ENCODE peak calls at places on chromosomes 4 and X, in six cellular contexts. M is GM12878, F is HepG2, E is K562, P is HCT116, J is upper lobe of left lung. D is an unnamed sample.

GRCh38 chr4:2363951-2364653 is 54.3 kb downstream of the ZFYVE28 start:
- ATAC-seq in J (no peak), E (no peak), M (no peak), F (no peak), P (no peak), D (no peak)

GRCh38 chr4:186840222-186840701 is 116.6 kb upstream of the FAT1 start:
- ATAC-seq in F (no peak), E (peak; percentile 38), P (peak; percentile 58), M (no peak), J (peak; percentile 89), D (peak; percentile 84)

GRCh38 chrX:108001218-108001814 is 19.1 kb upstream of the TEX13B start:
- ATAC-seq in P (peak; percentile 93), F (peak; percentile 85), E (peak; percentile 91), M (peak; percentile 96), J (no peak), D (no peak)

GRCh38 chr4:76074468-76074867 is at the start of gene ART3:
- ATAC-seq in E (no peak), J (no peak), P (no peak), F (no peak), M (no peak), D (peak; percentile 19)

GRCh38 chr4:12118651-12119213 is 690.0 kb upstream of the HS3ST1 start:
- ATAC-seq in J (peak; percentile 89), P (no peak), E (no peak), F (no peak), M (no peak), D (peak; percentile 60)

GRCh38 chr4:108731001-108731400 is 31.9 kb downstream of the ETNPPL start:
- ATAC-seq in P (no peak), M (no peak), F (peak; percentile 26), J (no peak), E (no peak), D (no peak)

GRCh38 chrX:108036298-108036973 is 8.4 kb upstream of the VSIG1 start:
- ATAC-seq in E (peak; percentile 89), F (peak; percentile 99), J (peak; percentile 29), M (no peak), P (no peak), D (no peak)

GRCh38 chr4:23930750-23931488 is 41.1 kb upstream of the PPARGC1A start:
- ATAC-seq in P (no peak), J (peak; percentile 33), M (no peak), F (peak; percentile 95), E (no peak), D (peak; percentile 44)

GRCh38 chr4:93764647-93765246 is 63.8 kb upstream of the ATOH1 start:
- ATAC-seq in P (peak; percentile 80), E (peak; percentile 75), F (peak; percentile 71), J (peak; percentile 70), M (peak; percentile 86), D (no peak)

GRCh38 chrX:154352012-154352401 is 22.4 kb downstream of the FLNA start:
- ATAC-seq in P (no peak), M (no peak), J (no peak), E (no peak), F (no peak), D (no peak)

GRCh38 chrX:154354013-154354412 is 20.4 kb downstream of the FLNA start:
- ATAC-seq in E (no peak), F (no peak), J (no peak), M (no peak), P (no peak), D (no peak)

GRCh38 chrX:154352466-154352865 is 22.0 kb downstream of the FLNA start:
- ATAC-seq in E (no peak), J (no peak), M (no peak), F (no peak), P (no peak), D (no peak)

GRCh38 chrX:154354516-154354915 is 19.9 kb downstream of the FLNA start:
- ATAC-seq in M (no peak), J (no peak), P (no peak), E (no peak), F (no peak), D (no peak)

DNA sequence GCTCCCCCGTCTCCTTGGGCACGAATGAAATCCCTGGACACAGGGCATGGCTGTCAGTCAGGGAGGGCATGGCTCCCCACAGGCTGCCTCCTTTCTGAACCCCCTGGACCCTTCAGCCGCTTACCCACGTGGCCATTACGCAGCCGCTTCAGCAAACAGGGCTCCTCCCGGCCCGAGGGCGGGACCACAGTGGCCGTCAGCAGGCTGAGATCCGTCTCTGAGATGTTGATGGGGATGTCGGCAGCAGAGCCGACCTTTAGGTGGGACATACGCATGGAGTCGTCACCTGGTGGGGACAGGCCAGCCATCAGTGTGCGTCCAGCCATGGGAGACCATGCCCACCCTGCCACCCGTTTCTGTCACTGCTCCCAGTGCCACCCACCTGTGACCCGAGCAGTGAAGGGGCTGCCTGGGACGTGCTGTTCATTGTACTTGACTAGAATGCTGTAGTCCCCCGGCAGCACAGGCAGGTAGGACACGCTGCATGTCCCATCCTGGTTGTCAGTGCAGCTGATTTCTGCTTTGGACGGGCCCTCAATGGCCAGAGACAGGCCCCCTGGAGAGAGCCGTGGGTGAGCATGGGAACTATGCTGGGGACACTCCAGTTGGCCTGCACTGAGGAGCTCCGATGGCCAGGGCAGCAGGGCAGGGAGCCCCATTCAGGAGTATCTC is 21.1 kb downstream of the FLNA start:
- ATAC-seq in J (no peak), P (no peak), E (no peak), M (no peak), F (no peak), D (no peak)
- TF ChIP-seq POLR2AphosphoS5 in J (no peak), P (no peak), E (no peak), M (no peak), F (no peak), D (peak; percentile 3)

GRCh38 chr4:10114147-10114546 is 2.5 kb downstream of the WDR1 start:
- ATAC-seq in J (no peak), P (no peak), F (no peak), M (no peak), E (no peak), D (no peak)

GRCh38 chr4:10111067-10111801 is 5.4 kb downstream of the WDR1 start:
- ATAC-seq in J (no peak), M (no peak), F (no peak), E (no peak), P (no peak), D (no peak)

GRCh38 chr4:10113362-10114047 is 3.1 kb downstream of the WDR1 start:
- ATAC-seq in J (no peak), P (no peak), M (no peak), E (no peak), F (no peak), D (no peak)

GRCh38 chr4:10114607-10115006 is 2.0 kb downstream of the WDR1 start:
- ATAC-seq in J (no peak), F (no peak), P (no peak), E (no peak), M (no peak), D (no peak)

GRCh38 chr4:10112658-10113284 is 3.8 kb downstream of the WDR1 start:
- ATAC-seq in P (no peak), F (no peak), J (no peak), M (no peak), E (no peak), D (no peak)
- TF ChIP-seq POLR2A in P (no peak), F (no peak), J (no peak), M (no peak), E (no peak), D (no peak)

GRCh38 chr4:159051245-159052071 is 51.4 kb upstream of the RAPGEF2 start:
- ATAC-seq in P (no peak), M (peak; percentile 92), F (no peak), J (no peak), E (no peak), D (no peak)
- TF ChIP-seq POLR2AphosphoS5 in P (no peak), M (no peak), F (no peak), J (no peak), E (no peak), D (no peak)

GRCh38 chr4:47914219-47914925 is at the start of gene NFXL1:
- ATAC-seq in P (peak; percentile 97), M (peak; percentile 97), E (peak; percentile 97), J (peak; percentile 100), F (peak; percentile 97), D (peak; percentile 100)
- TF ChIP-seq POLR2A in P (peak; percentile 90), M (peak; percentile 91), E (peak; percentile 93), J (peak; percentile 57), F (peak; percentile 98), D (peak; percentile 70)

DNA sequence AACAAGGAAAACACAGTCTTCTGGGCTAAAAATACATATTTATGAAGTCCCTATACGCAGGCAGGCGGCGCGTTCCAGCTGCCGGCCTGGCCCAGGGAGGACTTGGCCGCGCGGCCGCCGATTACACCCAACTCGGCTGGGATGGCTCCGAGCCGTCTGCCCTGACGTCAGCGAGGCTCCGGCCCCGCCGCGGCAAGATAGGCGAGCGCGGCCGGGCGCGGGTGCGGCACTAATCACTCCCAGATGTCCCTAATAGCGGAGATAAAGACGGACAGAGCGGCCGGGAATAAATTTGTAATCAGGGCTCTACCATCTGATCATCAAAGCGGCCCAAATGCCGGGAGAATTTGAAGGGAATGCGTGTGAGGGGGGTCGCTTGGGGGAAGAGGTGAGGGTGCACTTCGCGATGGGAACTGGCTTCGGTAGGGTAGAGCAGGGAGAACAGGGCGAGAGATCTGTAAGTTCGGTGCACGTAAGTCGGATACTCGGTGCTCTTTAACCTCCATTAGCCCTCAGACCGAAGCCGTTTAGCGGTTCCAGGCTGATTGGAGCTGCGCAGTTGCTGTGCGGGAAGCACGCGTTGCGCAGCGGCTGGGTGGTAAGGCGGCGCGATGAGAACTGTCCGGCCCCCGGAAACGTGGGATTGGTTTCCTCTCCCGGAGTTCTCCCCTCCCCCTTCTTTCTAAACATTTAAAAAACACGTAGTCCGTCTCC is 7.7 kb downstream of the HAND2 start:
- ATAC-seq in P (no peak), M (no peak), E (peak; percentile 75), J (peak; percentile 95), F (peak; percentile 61), D (peak; percentile 89)
- TF ChIP-seq POLR2AphosphoS5 in P (no peak), M (no peak), E (no peak), J (no peak), F (no peak), D (peak; percentile 83)

DNA sequence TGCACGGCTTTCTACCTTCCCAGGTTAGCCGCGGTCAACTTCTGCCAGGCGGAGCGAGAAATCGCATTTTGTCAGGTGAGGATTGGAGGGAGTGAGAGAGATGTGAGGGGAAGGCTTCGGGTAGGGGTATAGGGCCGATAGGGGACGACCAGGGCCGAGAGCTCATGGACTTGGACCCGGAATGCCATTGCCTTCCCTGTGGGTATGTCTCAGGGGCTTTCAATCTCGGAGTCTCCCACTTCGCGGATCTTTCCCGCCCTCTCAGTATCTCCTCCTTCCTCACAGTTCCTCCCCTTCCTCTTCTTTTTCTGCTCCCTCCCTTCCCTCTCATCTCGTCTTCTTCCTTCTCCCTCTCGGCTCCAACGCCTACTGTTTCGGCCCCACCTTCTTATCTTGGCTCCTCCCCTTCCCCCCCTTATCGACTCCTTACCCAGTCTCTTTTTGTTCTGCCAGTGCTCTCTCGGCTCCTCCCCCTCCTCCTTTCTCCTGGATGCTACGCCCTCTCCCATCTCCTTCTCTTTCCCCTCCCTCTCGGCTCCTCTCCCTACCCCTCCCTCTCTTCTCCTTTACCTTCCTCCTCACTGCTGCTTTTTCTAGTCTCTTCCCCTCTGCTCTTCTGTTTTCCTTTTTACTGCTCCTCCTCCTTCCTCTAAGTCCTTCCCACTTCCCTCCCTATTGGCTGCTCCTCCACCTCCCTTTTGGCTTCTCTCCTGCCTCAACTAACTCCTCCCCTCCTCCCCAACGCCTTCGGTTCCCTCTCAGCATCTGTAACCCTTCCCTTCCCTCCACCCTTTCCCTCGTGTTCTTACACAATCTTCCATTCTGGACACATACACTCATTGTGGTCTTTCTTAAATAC is 29.4 kb upstream of the RBMX start:
- ATAC-seq in F (peak; percentile 55), J (peak; percentile 93), M (peak; percentile 87), P (peak; percentile 83), E (peak; percentile 85), D (peak; percentile 86)
- TF ChIP-seq POLR2A in F (no peak), J (peak; percentile 45), M (no peak), P (no peak), E (peak; percentile 89), D (no peak)

D was measured in gastroesophageal sphincter.